ENCODE peak calls at places on chromosomes 6 and 20, in five cellular contexts. Q, D, A, N and X are unnamed samples.

GRCh38 chr6:15363523-15364400 is 117.9 kb downstream of the JARID2 start:
- DNase-seq in Q (no peak), D (no peak), A (no peak), N (no peak), X (no peak)

GRCh38 chr20:50561379-50562078 is 51.3 kb downstream of the PTPN1 start:
- DNase-seq in Q (no peak), D (no peak), A (no peak), N (peak), X (no peak)

GRCh38 chr6:111832833-111833418 is 40.3 kb downstream of the FYN start:
- DNase-seq in Q (no peak), D (no peak), A (no peak), N (no peak), X (no peak)

GRCh38 chr6:151695181-151695580 is 112.3 kb upstream of the ESR1 start:
- DNase-seq in Q (no peak), D (no peak), A (no peak), N (no peak), X (no peak)

GRCh38 chr20:37202267-37202943 is 23.1 kb upstream of the MROH8 start:
- DNase-seq in Q (peak), D (no peak), A (peak), N (peak), X (no peak)

GRCh38 chr6:83474309-83474708 is 38.0 kb upstream of the PRSS35 start:
- DNase-seq in Q (no peak), D (no peak), A (no peak), N (no peak), X (no peak)

GRCh38 chr6:163349696-163350095 is 64.8 kb upstream of the QKI start:
- DNase-seq in Q (no peak), D (no peak), A (no peak), N (no peak), X (no peak)

GRCh38 chr6:142008776-142009175 is 123.9 kb upstream of the GJE1 start:
- DNase-seq in Q (no peak), D (no peak), A (no peak), N (no peak), X (no peak)

GRCh38 chr6:42783876-42784738 is 2.3 kb downstream of the BICRAL start:
- DNase-seq in Q (no peak), D (no peak), A (no peak), N (no peak), X (no peak)

GRCh38 chr6:73139681-73140080 is 85.6 kb downstream of the KHDC1L start:
- DNase-seq in Q (no peak), D (no peak), A (no peak), N (no peak), X (no peak)

GRCh38 chr20:56637576-56637975 is 8.5 kb downstream of the TFAP2C start:
- DNase-seq in Q (no peak), D (no peak), A (no peak), N (no peak), X (no peak)

GRCh38 chr6:68038815-68039408 is 596.2 kb upstream of the ADGRB3 start:
- DNase-seq in Q (peak), D (no peak), A (no peak), N (no peak), X (no peak)

GRCh38 chr20:31710423-31711250 is 12.0 kb downstream of the BCL2L1 start:
- DNase-seq in Q (no peak), D (no peak), A (peak), N (no peak), X (no peak)

GRCh38 chr20:53894707-53895384 is 175.5 kb downstream of the BCAS1 start:
- DNase-seq in Q (no peak), D (no peak), A (no peak), N (no peak), X (no peak)

GRCh38 chr20:32972181-32973076 is 31.8 kb downstream of the SUN5 start:
- DNase-seq in Q (peak), D (no peak), A (no peak), N (no peak), X (peak)

GRCh38 chr20:59291740-59292139 is 8.7 kb upstream of the EDN3 start:
- DNase-seq in Q (no peak), D (no peak), A (no peak), N (no peak), X (no peak)

GRCh38 chr6:123604067-123604466 is 32.7 kb downstream of the TRDN start:
- DNase-seq in Q (no peak), D (no peak), A (no peak), N (no peak), X (no peak)

GRCh38 chr6:83417880-83418663 is 12.8 kb downstream of the ME1 start:
- DNase-seq in Q (peak), D (no peak), A (no peak), N (no peak), X (no peak)

GRCh38 chr6:26205161-26205624 is 118.0 kb downstream of the HFE start:
- DNase-seq in Q (peak), D (peak), A (peak), N (peak), X (no peak)

GRCh38 chr20:31966991-31967655 is 828 bp upstream of the XKR7 start:
- DNase-seq in Q (no peak), D (no peak), A (no peak), N (no peak), X (no peak)

GRCh38 chr6:15948930-15949900 is 179.7 kb upstream of the MYLIP start:
- DNase-seq in Q (peak), D (no peak), A (peak), N (no peak), X (no peak)

GRCh38 chr20:53914091-53914860 is 156.1 kb downstream of the BCAS1 start:
- DNase-seq in Q (no peak), D (no peak), A (no peak), N (no peak), X (no peak)

GRCh38 chr6:123810948-123811347 is 7.3 kb downstream of the NKAIN2 start:
- DNase-seq in Q (no peak), D (no peak), A (no peak), N (no peak), X (no peak)

GRCh38 chr6:159831373-159831679 is 31.2 kb downstream of the PNLDC1 start:
- DNase-seq in Q (no peak), D (no peak), A (no peak), N (no peak), X (no peak)

GRCh38 chr20:2826655-2827054 is 10.5 kb downstream of the TMEM239 start:
- DNase-seq in Q (no peak), D (no peak), A (no peak), N (no peak), X (no peak)

GRCh38 chr6:25706314-25707014 is 48.1 kb upstream of the SLC17A4 start:
- DNase-seq in Q (peak), D (no peak), A (no peak), N (no peak), X (no peak)

GRCh38 chr6:34238507-34239239 is 2.0 kb downstream of the HMGA1 start:
- DNase-seq in Q (no peak), D (no peak), A (no peak), N (no peak), X (no peak)

GRCh38 chr6:159168536-159169192 is 536 bp upstream of the FNDC1 start:
- DNase-seq in Q (peak), D (no peak), A (no peak), N (no peak), X (no peak)

GRCh38 chr6:14510038-14510437 is 392.5 kb downstream of the CD83 start:
- DNase-seq in Q (peak), D (no peak), A (no peak), N (no peak), X (no peak)

GRCh38 chr6:25963426-25964123 is 973 bp downstream of the TRIM38 start:
- DNase-seq in Q (peak), D (no peak), A (peak), N (no peak), X (no peak)

GRCh38 chr6:118638288-118638687 is 13.1 kb downstream of the CEP85L start:
- DNase-seq in Q (no peak), D (no peak), A (no peak), N (no peak), X (no peak)

GRCh38 chr6:70474751-70475150 is 61.4 kb downstream of the FAM135A start:
- DNase-seq in Q (peak), D (no peak), A (no peak), N (no peak), X (no peak)

GRCh38 chr20:41483553-41483930 is 116.9 kb upstream of the EMILIN3 start:
- DNase-seq in Q (no peak), D (no peak), A (no peak), N (no peak), X (no peak)

GRCh38 chr6:100078509-100078908 is 84.5 kb upstream of the MCHR2 start:
- DNase-seq in Q (peak), D (no peak), A (no peak), N (no peak), X (no peak)

DNA sequence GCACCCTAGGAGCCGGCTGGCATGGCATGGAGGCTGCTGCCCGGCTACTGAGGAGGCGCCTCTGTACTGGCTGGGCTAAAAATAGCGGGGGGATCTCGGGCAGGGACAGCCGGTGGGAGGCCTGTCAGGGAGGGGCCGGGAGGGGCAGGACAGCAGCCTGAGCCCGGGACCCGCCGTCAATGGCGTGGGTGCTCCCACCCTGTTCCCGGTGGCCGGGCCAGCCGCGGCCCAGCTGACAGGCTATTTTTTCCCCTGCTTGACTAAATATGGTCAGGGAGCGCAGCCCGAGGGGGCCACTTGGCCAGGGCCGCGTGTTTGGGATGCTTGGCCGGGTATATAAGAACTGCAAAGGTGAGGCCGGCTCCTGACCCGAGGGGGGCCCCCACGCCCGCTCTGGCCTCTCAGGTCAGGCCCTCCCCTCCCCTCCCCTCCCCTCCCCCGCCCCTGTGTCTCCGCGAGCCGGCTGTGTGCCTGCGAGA is 74.3 kb upstream of the GATA5 start:
- DNase-seq in Q (no peak), D (no peak), A (no peak), N (peak), X (no peak)
- TF ChIP-seq POLR2A in Q (no peak), D (no peak), A (no peak), N (no peak), X (no peak)

DNA sequence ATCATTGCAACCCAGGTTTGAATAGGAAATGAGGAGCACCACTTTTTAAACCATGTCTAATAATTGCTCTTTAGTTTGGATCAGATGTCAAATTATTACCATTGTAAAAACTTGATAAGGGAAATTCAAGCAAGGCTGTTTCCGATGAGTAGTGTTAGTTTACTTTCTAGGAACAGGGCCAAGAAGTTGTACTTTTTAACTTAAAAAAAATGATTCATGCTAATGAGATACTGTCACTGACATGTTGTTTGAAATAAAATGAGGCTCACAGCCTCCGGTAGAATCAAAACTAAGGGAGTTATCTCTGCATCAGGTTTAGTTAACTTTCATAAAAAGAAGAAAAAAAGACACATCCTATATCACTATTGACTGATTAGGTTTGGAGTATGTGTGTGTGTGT is 55.2 kb upstream of the SUPT3H start:
- DNase-seq in Q (no peak), D (no peak), A (no peak), N (no peak), X (no peak)
- TF ChIP-seq POLR2A in Q (no peak), D (no peak), A (no peak), N (no peak), X (no peak)

GRCh38 chr20:23222531-23223200 is 127.9 kb upstream of the NXT1 start:
- DNase-seq in Q (no peak), D (no peak), A (no peak), N (no peak), X (no peak)

GRCh38 chr20:23226612-23227265 is 123.9 kb upstream of the NXT1 start:
- DNase-seq in Q (no peak), D (no peak), A (no peak), N (no peak), X (no peak)

GRCh38 chr20:23225407-23226060 is 125.1 kb upstream of the NXT1 start:
- DNase-seq in Q (peak), D (no peak), A (no peak), N (peak), X (no peak)

GRCh38 chr20:23224806-23225205 is 125.8 kb upstream of the NXT1 start:
- DNase-seq in Q (no peak), D (no peak), A (no peak), N (no peak), X (no peak)

DNA sequence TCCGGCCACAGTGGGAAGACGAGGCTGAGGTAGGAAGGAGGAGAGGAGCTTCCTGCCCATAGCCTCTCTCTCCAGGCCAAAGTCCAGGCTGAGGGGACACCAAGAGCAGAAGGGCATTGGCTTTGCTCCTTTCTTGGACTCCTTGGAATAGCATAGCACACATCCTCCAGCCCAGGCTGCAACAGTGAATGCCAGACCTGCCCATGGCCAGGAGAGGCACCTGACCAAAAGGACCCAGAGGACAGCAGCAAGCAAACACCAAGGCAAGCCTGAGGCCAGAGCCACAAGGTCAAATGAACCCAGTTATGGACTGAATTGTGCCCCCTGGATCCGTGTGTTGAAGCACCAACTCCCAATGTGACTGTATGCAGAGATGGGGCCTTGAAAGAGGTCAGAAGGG is 126.7 kb upstream of the NXT1 start:
- DNase-seq in Q (no peak), D (no peak), A (no peak), N (no peak), X (no peak)
- TF ChIP-seq POLR2A in Q (no peak), D (no peak), A (no peak), N (no peak), X (no peak)

GRCh38 chr6:32968770-32969684 is 633 bp downstream of the BRD2 start:
- DNase-seq in Q (peak), D (peak), A (peak), N (peak), X (peak)
- TF ChIP-seq POLR2A in Q (peak), D (no peak), A (no peak), N (no peak), X (peak)

GRCh38 chr6:105607624-105608392 is 204.9 kb upstream of the PREP start:
- DNase-seq in Q (no peak), D (no peak), A (no peak), N (no peak), X (no peak)

GRCh38 chr6:105608711-105609374 is 206.0 kb upstream of the PREP start:
- DNase-seq in Q (no peak), D (no peak), A (no peak), N (no peak), X (no peak)

GRCh38 chr6:105611606-105612005 is 208.7 kb upstream of the PREP start:
- DNase-seq in Q (no peak), D (no peak), A (no peak), N (no peak), X (no peak)

GRCh38 chr6:105608393-105608705 is 205.5 kb upstream of the PREP start:
- DNase-seq in Q (no peak), D (no peak), A (no peak), N (no peak), X (no peak)

DNA sequence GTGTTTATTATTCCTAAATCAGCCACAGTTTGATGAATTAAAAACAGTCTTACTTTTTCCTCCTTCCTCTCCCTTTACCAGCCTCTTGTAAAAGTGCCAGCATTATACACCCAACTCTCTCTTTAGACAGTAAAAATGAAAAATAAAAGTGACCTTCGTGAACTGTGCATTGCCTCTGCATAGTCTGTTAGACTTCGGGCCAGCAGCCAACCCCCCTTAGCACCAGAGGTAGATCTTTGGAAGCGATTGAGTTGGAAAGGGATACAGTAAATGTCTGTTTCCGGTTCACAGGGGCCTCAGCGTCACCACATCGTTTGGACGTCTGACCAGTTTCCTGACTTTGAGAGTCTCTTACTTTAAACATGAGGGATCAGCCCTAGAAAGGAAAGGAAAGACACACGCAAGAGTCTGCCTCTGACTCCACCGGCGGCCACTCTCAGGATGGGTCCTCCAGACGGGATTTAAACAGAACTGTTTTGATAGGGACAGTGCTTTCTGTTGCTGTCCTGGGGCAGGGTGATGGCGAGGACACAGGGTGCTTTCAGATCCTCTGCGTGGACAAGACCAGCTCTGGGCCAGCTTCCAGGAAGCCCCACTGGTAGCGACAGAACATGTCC is 206.6 kb upstream of the PREP start:
- DNase-seq in Q (no peak), D (no peak), A (no peak), N (peak), X (no peak)
- TF ChIP-seq POLR2A in Q (no peak), D (no peak), A (no peak), N (no peak), X (no peak)

GRCh38 chr20:8853805-8854338 is 215.0 kb upstream of the PLCB4 start:
- DNase-seq in Q (peak), D (no peak), A (peak), N (peak), X (no peak)
- TF ChIP-seq POLR2A in Q (no peak), D (no peak), A (no peak), N (no peak), X (no peak)

GRCh38 chr6:137217801-137218472 is 1.2 kb downstream of the IFNGR1 start:
- DNase-seq in Q (peak), D (no peak), A (no peak), N (no peak), X (no peak)
- TF ChIP-seq POLR2A in Q (no peak), D (no peak), A (no peak), N (no peak), X (no peak)

DNA sequence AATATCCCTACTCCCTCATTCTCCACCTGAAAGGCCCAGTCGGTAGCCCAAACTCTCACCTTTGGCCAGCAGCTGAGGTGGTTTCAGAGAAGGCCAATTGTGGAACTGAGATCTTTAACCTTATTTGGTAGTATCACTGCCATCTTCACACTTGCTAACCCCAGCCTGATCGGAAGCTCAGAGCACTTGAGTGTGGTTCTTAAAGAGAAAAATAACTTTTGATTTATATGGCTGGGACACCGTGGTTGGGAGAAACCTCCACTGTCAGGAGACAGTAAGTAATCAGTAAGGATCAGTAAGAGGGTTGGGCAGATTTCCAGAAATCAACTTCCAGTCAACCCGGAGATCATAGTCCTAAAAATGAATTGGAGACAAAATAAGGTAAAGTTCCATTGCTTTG is 22.8 kb upstream of the PRSS16 start:
- DNase-seq in Q (peak), D (no peak), A (no peak), N (no peak), X (no peak)
- TF ChIP-seq POLR2A in Q (no peak), D (no peak), A (no peak), N (no peak), X (no peak)

DNA sequence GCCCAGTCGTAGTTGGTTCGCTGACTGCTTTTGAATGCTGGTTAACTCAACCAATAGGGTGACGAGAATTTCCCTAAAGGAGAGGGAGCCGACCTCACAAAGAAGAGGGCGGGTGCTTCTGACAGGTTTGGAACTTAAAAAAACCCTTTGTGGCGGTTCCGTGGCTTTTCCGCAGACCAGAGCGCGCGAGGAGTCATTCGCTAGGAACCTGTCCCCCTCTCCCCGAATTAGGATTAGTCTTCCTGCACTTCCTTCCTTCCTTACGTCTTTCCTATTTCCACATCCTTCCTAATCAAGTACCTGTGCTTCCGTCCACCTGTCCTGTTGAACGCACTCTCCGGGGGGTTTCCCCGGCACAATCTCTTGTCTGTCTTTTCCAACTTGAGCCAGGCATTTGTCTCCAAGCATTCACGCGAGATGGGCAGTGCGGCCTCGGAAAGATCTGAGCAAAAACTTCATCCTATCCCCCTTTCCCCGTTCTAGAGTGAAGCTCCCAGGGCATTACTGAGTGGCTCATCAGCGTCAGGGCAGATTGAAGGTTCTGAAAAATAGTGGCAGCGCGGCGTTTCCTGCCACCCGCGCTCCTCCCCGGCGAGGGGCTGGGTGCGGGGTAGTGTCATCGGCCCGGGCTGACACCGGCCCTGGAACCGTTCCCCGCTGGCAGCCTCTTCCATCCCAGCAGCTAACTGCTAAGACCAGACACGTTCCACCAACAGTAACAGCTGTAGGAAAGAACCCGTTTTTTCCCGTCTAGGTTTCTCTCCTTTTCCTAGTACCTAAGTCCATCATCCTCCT is 1.5 kb upstream of the STXBP5 start:
- DNase-seq in Q (peak), D (peak), A (peak), N (peak), X (peak)
- TF ChIP-seq POLR2A in Q (peak), D (peak), A (peak), N (peak), X (peak)